ENCODE peak calls at places on chromosome 6, in four cellular contexts. One of them, this sample, is unnamed.

GRCh38 chr6:89359561-89359960 is 7.0 kb upstream of the UBE2J1 start:
- DNase-seq in smooth muscle cell of the brain vasculature: no peak
- DNase-seq in germinal center: no peak
- DNase-seq in WTC11: no peak
- DNase-seq in this sample: no peak

GRCh38 chr6:27608916-27609883 is 136.3 kb upstream of the ZNF184 start:
- DNase-seq in smooth muscle cell of the brain vasculature: no peak
- DNase-seq in WTC11: no peak
- DNase-seq in germinal center: no peak
- DNase-seq in this sample: peak

GRCh38 chr6:119124079-119124824 is 45.8 kb upstream of the FAM184A start:
- DNase-seq in WTC11: no peak
- DNase-seq in germinal center: no peak
- DNase-seq in smooth muscle cell of the brain vasculature: no peak
- DNase-seq in this sample: no peak

GRCh38 chr6:108589244-108589730 is 28.6 kb downstream of the FOXO3 start:
- DNase-seq in smooth muscle cell of the brain vasculature: no peak
- DNase-seq in WTC11: peak
- DNase-seq in germinal center: no peak
- DNase-seq in this sample: no peak

GRCh38 chr6:32173051-32173727 is 2.7 kb downstream of the AGPAT1 start:
- DNase-seq in WTC11: no peak
- DNase-seq in smooth muscle cell of the brain vasculature: no peak
- DNase-seq in germinal center: no peak
- DNase-seq in this sample: no peak

GRCh38 chr6:125924169-125924568 is 32.4 kb upstream of the HINT3 start:
- DNase-seq in smooth muscle cell of the brain vasculature: no peak
- DNase-seq in WTC11: no peak
- DNase-seq in germinal center: no peak
- DNase-seq in this sample: no peak

GRCh38 chr6:5423251-5423650 is 161.9 kb downstream of the FARS2 start:
- DNase-seq in WTC11: no peak
- DNase-seq in germinal center: no peak
- DNase-seq in smooth muscle cell of the brain vasculature: no peak
- DNase-seq in this sample: no peak

GRCh38 chr6:31718294-31718693 is 3.1 kb downstream of the LY6G6D start:
- DNase-seq in smooth muscle cell of the brain vasculature: no peak
- DNase-seq in WTC11: no peak
- DNase-seq in germinal center: no peak
- DNase-seq in this sample: no peak

GRCh38 chr6:87873556-87873955 is 171.5 kb upstream of the AKIRIN2 start:
- DNase-seq in smooth muscle cell of the brain vasculature: no peak
- DNase-seq in germinal center: no peak
- DNase-seq in WTC11: no peak
- DNase-seq in this sample: no peak

GRCh38 chr6:133973109-133973971 is 20.3 kb downstream of the TBPL1 start:
- DNase-seq in WTC11: no peak
- DNase-seq in germinal center: peak
- DNase-seq in smooth muscle cell of the brain vasculature: no peak
- DNase-seq in this sample: peak

GRCh38 chr6:131379951-131380350 is 193.1 kb upstream of the ARG1 start:
- DNase-seq in WTC11: no peak
- DNase-seq in smooth muscle cell of the brain vasculature: no peak
- DNase-seq in germinal center: no peak
- DNase-seq in this sample: no peak

GRCh38 chr6:143589162-143589561 is 77.6 kb upstream of the FUCA2 start:
- DNase-seq in germinal center: no peak
- DNase-seq in WTC11: no peak
- DNase-seq in smooth muscle cell of the brain vasculature: no peak
- DNase-seq in this sample: no peak

GRCh38 chr6:22880686-22881433 is 311.5 kb downstream of the HDGFL1 start:
- DNase-seq in WTC11: no peak
- DNase-seq in germinal center: no peak
- DNase-seq in smooth muscle cell of the brain vasculature: peak
- DNase-seq in this sample: no peak

GRCh38 chr6:10720229-10720959 is 2.5 kb upstream of the TMEM14C start:
- DNase-seq in WTC11: no peak
- DNase-seq in germinal center: peak
- DNase-seq in smooth muscle cell of the brain vasculature: no peak
- DNase-seq in this sample: peak

GRCh38 chr6:53673138-53673801 is 7.7 kb upstream of the KLHL31 start:
- DNase-seq in germinal center: no peak
- DNase-seq in smooth muscle cell of the brain vasculature: peak
- DNase-seq in WTC11: no peak
- DNase-seq in this sample: no peak

GRCh38 chr6:170186909-170187668 is 103.8 kb downstream of the DLL1 start:
- DNase-seq in germinal center: no peak
- DNase-seq in WTC11: no peak
- DNase-seq in smooth muscle cell of the brain vasculature: no peak
- DNase-seq in this sample: peak

GRCh38 chr6:4506221-4506620 is 270.0 kb upstream of the CDYL start:
- DNase-seq in WTC11: no peak
- DNase-seq in smooth muscle cell of the brain vasculature: no peak
- DNase-seq in germinal center: no peak
- DNase-seq in this sample: no peak

GRCh38 chr6:119348308-119349040 is 1.1 kb downstream of the MAN1A1 start:
- DNase-seq in smooth muscle cell of the brain vasculature: no peak
- DNase-seq in WTC11: peak
- DNase-seq in germinal center: peak
- DNase-seq in this sample: peak

GRCh38 chr6:143867236-143867635 is 3.0 kb downstream of the ZC2HC1B start:
- DNase-seq in germinal center: no peak
- DNase-seq in smooth muscle cell of the brain vasculature: no peak
- DNase-seq in WTC11: no peak
- DNase-seq in this sample: no peak

GRCh38 chr6:44180406-44180805 is 21.8 kb downstream of the CAPN11 start:
- DNase-seq in smooth muscle cell of the brain vasculature: no peak
- DNase-seq in WTC11: no peak
- DNase-seq in germinal center: no peak
- DNase-seq in this sample: no peak

GRCh38 chr6:6235786-6236185 is 84.7 kb downstream of the F13A1 start:
- DNase-seq in WTC11: no peak
- DNase-seq in germinal center: no peak
- DNase-seq in smooth muscle cell of the brain vasculature: no peak
- DNase-seq in this sample: no peak

GRCh38 chr6:106692823-106693216 is 63.4 kb downstream of the QRSL1 start:
- DNase-seq in smooth muscle cell of the brain vasculature: no peak
- DNase-seq in germinal center: no peak
- DNase-seq in WTC11: no peak
- DNase-seq in this sample: no peak

GRCh38 chr6:168452685-168453377 is 11.8 kb downstream of the SMOC2 start:
- DNase-seq in smooth muscle cell of the brain vasculature: no peak
- DNase-seq in WTC11: no peak
- DNase-seq in germinal center: no peak
- DNase-seq in this sample: no peak

GRCh38 chr6:29875257-29875656 is 47.6 kb downstream of the HLA-G start:
- DNase-seq in smooth muscle cell of the brain vasculature: no peak
- DNase-seq in WTC11: no peak
- DNase-seq in germinal center: no peak
- DNase-seq in this sample: no peak

GRCh38 chr6:32183030-32183429 is 1.0 kb downstream of the AGER start:
- DNase-seq in WTC11: no peak
- DNase-seq in smooth muscle cell of the brain vasculature: no peak
- DNase-seq in germinal center: no peak
- DNase-seq in this sample: no peak

GRCh38 chr6:76707630-76708029 is 635.2 kb upstream of the IMPG1 start:
- DNase-seq in WTC11: no peak
- DNase-seq in smooth muscle cell of the brain vasculature: no peak
- DNase-seq in germinal center: no peak
- DNase-seq in this sample: no peak

GRCh38 chr6:121285041-121285440 is 49.2 kb downstream of the TBC1D32 start:
- DNase-seq in germinal center: no peak
- DNase-seq in smooth muscle cell of the brain vasculature: no peak
- DNase-seq in WTC11: no peak
- DNase-seq in this sample: no peak

GRCh38 chr6:105786890-105787655 is 299.1 kb upstream of the PRDM1 start:
- DNase-seq in smooth muscle cell of the brain vasculature: no peak
- DNase-seq in germinal center: no peak
- DNase-seq in WTC11: no peak
- DNase-seq in this sample: no peak

GRCh38 chr6:134060491-134061106 is 8.2 kb upstream of the SLC2A12 start:
- DNase-seq in germinal center: no peak
- DNase-seq in WTC11: no peak
- DNase-seq in smooth muscle cell of the brain vasculature: no peak
- DNase-seq in this sample: no peak

This sample was measured in GM13976.